ENCODE peak calls at places on chromosome 1, in four cellular contexts. L is K562, R is GM12878, T is H1. V is an unnamed sample.

GRCh38 chr1:71780681-71781080 is 501.7 kb downstream of the NEGR1 start:
- DNase-seq in L (no peak), R (no peak), T (no peak), V (no peak)

GRCh38 chr1:2382621-2383361 is 8.6 kb downstream of the MORN1 start:
- DNase-seq in L (peak), R (no peak), T (no peak), V (peak)

GRCh38 chr1:163744488-163744887 is 422.7 kb downstream of the NUF2 start:
- DNase-seq in L (no peak), R (no peak), T (no peak), V (no peak)

GRCh38 chr1:101757985-101758384 is 238.7 kb downstream of the OLFM3 start:
- DNase-seq in L (no peak), R (no peak), T (no peak), V (no peak)

GRCh38 chr1:197285526-197286217 is 17.6 kb downstream of the CRB1 start:
- DNase-seq in L (no peak), R (no peak), T (no peak), V (no peak)

GRCh38 chr1:17502326-17502778 is 37.1 kb upstream of the ARHGEF10L start:
- DNase-seq in L (peak), R (peak), T (peak), V (peak)

GRCh38 chr1:219567341-219567947 is 45.5 kb downstream of the ZC3H11B start:
- DNase-seq in L (peak), R (peak), T (no peak), V (no peak)

GRCh38 chr1:242147096-242147976 is 148.4 kb upstream of the MAP1LC3C start:
- DNase-seq in L (no peak), R (no peak), T (no peak), V (peak)

GRCh38 chr1:4001461-4001860 is 101.4 kb upstream of the C1orf174 start:
- DNase-seq in L (no peak), R (no peak), T (no peak), V (no peak)

GRCh38 chr1:15058261-15058660 is 95.3 kb upstream of the TMEM51 start:
- DNase-seq in L (no peak), R (no peak), T (no peak), V (no peak)

GRCh38 chr1:30743584-30744059 is 14.0 kb downstream of the LAPTM5 start:
- DNase-seq in L (no peak), R (peak), T (no peak), V (no peak)

GRCh38 chr1:37734629-37735591 is 30.0 kb downstream of the EPHA10 start:
- DNase-seq in L (peak), R (no peak), T (no peak), V (no peak)

GRCh38 chr1:228882785-228883450 is 147.6 kb downstream of the RHOU start:
- DNase-seq in L (no peak), R (no peak), T (no peak), V (no peak)

GRCh38 chr1:162663589-162664030 is 31.3 kb downstream of the DDR2 start:
- DNase-seq in L (peak), R (no peak), T (no peak), V (peak)

GRCh38 chr1:235326719-235327558 is 1.0 kb downstream of the ARID4B start:
- DNase-seq in L (peak), R (peak), T (no peak), V (peak)

GRCh38 chr1:150798509-150798908 is 9.6 kb downstream of the CTSK start:
- DNase-seq in L (peak), R (no peak), T (no peak), V (no peak)

GRCh38 chr1:44911042-44911441 is 68.0 kb upstream of the PTCH2 start:
- DNase-seq in L (no peak), R (no peak), T (no peak), V (no peak)

GRCh38 chr1:15799004-15799867 is 8.2 kb downstream of the UQCRHL start:
- DNase-seq in L (peak), R (no peak), T (no peak), V (peak)

GRCh38 chr1:147627435-147628110 is 42.8 kb downstream of the ACP6 start:
- DNase-seq in L (peak), R (no peak), T (no peak), V (peak)

GRCh38 chr1:231626951-231627614 is 493 bp downstream of the DISC1 start:
- DNase-seq in L (no peak), R (no peak), T (no peak), V (no peak)

GRCh38 chr1:103561612-103562395 is 9.6 kb upstream of the AMY2B start:
- DNase-seq in L (no peak), R (peak), T (no peak), V (no peak)

GRCh38 chr1:32195972-32196823 is 4.2 kb upstream of the CCDC28B start:
- DNase-seq in L (no peak), R (no peak), T (no peak), V (no peak)

GRCh38 chr1:112735752-112736151 is 20.6 kb upstream of the PPM1J start:
- DNase-seq in L (no peak), R (no peak), T (no peak), V (no peak)

GRCh38 chr1:182149411-182149965 is 88.0 kb upstream of the ZNF648 start:
- DNase-seq in L (peak), R (no peak), T (no peak), V (peak)

GRCh38 chr1:165387505-165387904 is 31.0 kb upstream of the LMX1A start:
- DNase-seq in L (no peak), R (no peak), T (no peak), V (no peak)

GRCh38 chr1:247102381-247102780 is 1.8 kb downstream of the ZNF669 start:
- DNase-seq in L (no peak), R (no peak), T (no peak), V (no peak)

GRCh38 chr1:151612506-151613274 is 840 bp downstream of the SNX27 start:
- DNase-seq in L (peak), R (no peak), T (no peak), V (no peak)

GRCh38 chr1:240247899-240248298 is 156.2 kb downstream of the FMN2 start:
- DNase-seq in L (no peak), R (no peak), T (no peak), V (no peak)

GRCh38 chr1:15214507-15214906 is 32.5 kb upstream of the FHAD1 start:
- DNase-seq in L (no peak), R (no peak), T (no peak), V (no peak)

GRCh38 chr1:152251391-152251790 is 27.4 kb upstream of the HRNR start:
- DNase-seq in L (no peak), R (no peak), T (no peak), V (no peak)

GRCh38 chr1:58936973-58937372 is 153.1 kb upstream of the JUN start:
- DNase-seq in L (no peak), R (no peak), T (no peak), V (no peak)

GRCh38 chr1:233006582-233006981 is 56.2 kb downstream of the NTPCR start:
- DNase-seq in L (no peak), R (no peak), T (no peak), V (no peak)

GRCh38 chr1:113012149-113012548 is 56.2 kb upstream of the SLC16A1 start:
- DNase-seq in L (no peak), R (no peak), T (no peak), V (no peak)

GRCh38 chr1:220666349-220666748 is 23.8 kb upstream of the C1orf115 start:
- DNase-seq in L (no peak), R (no peak), T (no peak), V (no peak)

GRCh38 chr1:174535207-174535606 is 87.4 kb downstream of the GPR52 start:
- DNase-seq in L (no peak), R (no peak), T (no peak), V (no peak)

GRCh38 chr1:23394176-23394575 is 24.5 kb upstream of the ZNF436 start:
- DNase-seq in L (no peak), R (no peak), T (no peak), V (no peak)
- TF ChIP-seq ZNF274 in L (no peak), R (no peak), T (no peak), V (no peak)

DNA sequence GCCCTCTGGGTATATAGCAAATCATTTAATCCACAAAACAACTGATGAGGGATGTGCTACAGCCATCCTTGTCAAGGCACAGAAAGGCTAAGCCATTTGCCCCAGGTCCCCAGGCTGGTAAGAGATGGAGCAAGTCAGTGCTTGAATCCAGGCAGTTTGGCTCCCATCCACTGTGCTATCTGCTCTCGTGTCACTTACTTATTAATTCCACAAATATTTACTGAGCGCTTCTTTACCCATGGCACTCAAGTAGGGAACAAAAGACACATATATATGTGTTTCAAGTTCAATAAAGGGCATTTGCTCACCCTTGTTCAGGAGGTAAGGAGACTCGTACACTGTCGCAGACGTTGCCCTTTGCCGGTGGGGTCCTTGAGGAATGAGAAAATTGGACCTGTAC is 38.6 kb upstream of the MPZL1 start:
- DNase-seq in L (no peak), R (no peak), T (no peak), V (no peak)
- H3K9ac ChIP-seq in L (no peak), R (no peak), T (no peak), V (peak)

DNA sequence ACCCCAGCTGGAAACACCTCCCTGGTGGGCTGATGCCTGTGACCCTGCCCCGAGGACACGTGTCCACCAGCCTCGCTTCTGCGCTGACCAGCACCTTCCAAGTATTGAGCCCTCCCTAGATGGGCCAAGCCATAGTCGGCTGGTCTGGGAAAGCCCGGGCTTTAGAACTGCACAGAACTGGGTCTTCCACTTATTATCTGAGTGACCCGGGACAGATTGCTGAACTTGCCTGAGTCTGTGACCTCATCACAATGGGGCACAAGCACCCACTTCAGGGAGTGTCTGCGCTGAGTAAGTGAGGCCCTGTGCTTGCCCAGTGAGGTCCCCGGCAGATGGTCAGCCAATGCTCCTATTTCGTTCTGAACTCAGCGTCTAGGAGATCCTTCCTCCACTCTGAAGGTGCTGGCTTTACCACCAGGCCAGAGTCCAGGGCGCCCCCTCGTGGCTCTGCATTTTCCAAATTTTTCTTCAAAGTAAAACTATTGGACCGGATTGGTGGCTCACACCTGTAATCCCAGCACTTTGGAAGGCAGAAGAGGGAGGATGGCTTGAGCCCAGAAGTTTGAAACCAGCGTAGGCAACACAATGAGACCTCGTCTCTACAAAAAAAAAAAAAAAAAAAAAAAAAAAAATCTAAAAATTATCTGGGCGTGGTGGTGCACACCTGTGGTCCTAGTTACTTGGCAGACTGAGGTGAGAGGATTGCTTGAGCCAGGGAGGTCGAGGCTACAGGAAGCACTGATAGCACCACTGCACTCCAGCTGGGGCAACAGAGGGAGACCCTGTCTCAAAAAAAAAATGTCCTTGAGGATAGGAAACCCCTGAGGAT is 61.8 kb downstream of the FCRL5 start:
- DNase-seq in L (peak), R (no peak), T (peak), V (peak)
- TF ChIP-seq ZNF274 in L (no peak), R (no peak), T (no peak), V (no peak)

DNA sequence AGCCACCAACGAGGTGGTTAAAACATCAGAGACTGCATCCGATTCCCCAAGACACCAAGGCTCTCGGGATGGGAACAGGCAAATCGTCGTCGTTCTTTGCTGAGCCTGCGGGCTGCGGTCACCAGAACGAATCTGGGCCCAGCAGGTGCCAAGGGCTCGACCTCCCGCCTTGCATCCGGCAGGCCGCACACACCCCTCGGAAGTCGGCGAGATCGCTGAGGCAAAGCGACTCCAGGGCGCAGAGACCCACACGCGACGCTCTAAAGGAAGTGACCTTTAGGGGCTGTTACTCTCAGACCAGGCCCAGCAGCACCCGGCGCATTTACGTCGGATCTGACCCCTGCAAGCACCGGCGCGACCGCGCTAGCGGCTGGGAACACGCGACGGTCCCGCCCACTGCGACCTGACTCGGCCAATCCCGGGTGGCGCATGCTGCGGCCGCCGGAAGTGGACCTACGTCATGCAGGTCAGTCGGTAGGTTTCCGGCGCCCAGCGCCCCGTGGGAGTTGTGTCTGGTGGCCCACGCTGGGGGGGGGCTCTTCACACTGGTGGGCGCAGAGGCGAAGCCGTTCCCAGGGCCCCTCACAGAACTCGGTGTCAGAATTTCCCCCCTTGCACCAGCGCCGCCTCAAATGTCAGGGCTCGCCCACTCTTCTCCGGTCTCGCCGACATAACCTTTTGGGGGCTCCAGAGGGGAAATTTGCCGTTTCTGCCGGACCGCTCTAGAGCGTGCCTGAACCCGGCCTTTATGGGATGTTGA is 7.5 kb upstream of the PARK7 start:
- DNase-seq in L (peak), R (peak), T (peak), V (peak)
- H3K9ac ChIP-seq in L (peak), R (peak), T (no peak), V (peak)

GRCh38 chr1:226845624-226846023 is 24.8 kb upstream of the PSEN2 start:
- DNase-seq in L (no peak), R (no peak), T (no peak), V (no peak)

GRCh38 chr1:226846801-226847200 is 23.6 kb upstream of the PSEN2 start:
- DNase-seq in L (no peak), R (no peak), T (no peak), V (no peak)
- TF ChIP-seq ZNF274 in L (no peak), R (no peak), T (no peak), V (no peak)

GRCh38 chr1:211577826-211578639 is 928 bp downstream of the SLC30A1 start:
- DNase-seq in L (peak), R (no peak), T (peak), V (peak)

GRCh38 chr1:211581521-211581920 is 2.6 kb upstream of the SLC30A1 start:
- DNase-seq in L (no peak), R (no peak), T (no peak), V (no peak)

GRCh38 chr1:211578640-211579433 is at the start of gene SLC30A1:
- DNase-seq in L (peak), R (peak), T (peak), V (peak)

GRCh38 chr1:211580303-211580687 is 1.3 kb upstream of the SLC30A1 start:
- DNase-seq in L (no peak), R (no peak), T (no peak), V (no peak)

GRCh38 chr1:211579434-211580302 is 707 bp upstream of the SLC30A1 start:
- DNase-seq in L (peak), R (no peak), T (peak), V (peak)
- H3K9ac ChIP-seq in L (peak), R (peak), T (peak), V (peak)

DNA sequence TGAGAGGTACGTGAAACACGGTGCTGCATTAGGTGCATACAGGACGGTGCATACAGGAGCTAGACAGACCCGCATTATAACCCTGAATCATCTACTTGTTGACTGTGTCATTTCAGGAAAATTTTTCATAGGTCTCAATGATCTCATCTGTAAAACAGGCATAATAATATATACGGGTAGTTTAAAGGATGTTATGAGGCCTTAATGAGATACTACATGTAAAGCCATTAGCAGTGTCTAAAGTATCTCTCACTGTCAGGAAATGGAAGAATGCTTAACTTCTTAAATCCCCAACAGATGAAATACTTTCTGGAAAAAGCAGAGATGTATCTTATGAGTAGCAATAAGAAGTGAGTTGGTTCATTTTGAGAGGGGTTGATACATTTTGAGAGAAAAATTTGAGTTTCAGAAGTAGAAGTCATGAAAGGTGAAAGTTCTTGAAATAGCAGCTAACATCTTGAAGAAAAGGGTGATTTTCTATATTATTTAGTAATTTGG is 669.6 kb downstream of the PTPRC start:
- DNase-seq in L (no peak), R (no peak), T (no peak), V (no peak)
- TF ChIP-seq ZNF274 in L (no peak), R (no peak), T (no peak), V (no peak)

GRCh38 chr1:154865442-154866256 is 4.4 kb downstream of the KCNN3 start:
- DNase-seq in L (peak), R (no peak), T (no peak), V (no peak)
- H3K9ac ChIP-seq in L (no peak), R (peak), T (no peak), V (no peak)

DNA sequence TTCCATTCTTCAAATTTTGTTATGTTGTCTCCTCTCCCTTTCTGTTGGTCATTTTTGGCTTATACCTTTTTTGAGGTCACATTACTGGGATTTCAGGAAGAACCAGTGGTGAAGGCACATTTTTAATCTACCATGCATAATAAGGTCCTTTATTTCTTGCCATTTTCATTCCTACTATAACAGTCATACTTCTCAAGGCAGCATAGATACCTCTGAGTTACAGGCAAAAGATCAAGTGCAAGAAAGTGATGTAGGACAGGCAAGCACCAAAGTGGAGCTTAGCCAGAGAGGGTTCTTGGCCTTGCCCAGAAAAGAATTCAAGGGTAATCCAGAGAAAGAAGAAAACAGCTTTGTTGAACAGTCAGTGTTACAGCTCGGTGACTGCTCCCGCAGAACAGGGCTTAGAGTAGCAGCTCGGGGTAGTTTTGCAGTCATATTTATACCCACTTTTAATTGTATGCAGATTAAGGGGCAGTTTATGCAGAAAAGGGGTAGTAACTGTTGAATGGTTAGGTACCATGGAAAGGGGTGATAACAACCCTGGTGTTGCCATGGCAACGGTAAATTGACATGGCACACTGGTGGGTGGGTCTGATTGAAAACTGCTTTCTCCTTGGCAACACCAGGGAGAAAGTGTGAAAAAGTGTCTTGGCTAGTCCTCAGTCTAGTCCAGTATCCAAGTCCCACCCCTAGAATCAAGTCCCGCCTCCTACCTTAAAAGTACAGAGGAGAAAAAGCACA is 39.6 kb upstream of the DOCK7 start:
- DNase-seq in L (peak), R (no peak), T (no peak), V (no peak)
- TF ChIP-seq ZNF274 in L (no peak), R (no peak), T (no peak), V (no peak)

GRCh38 chr1:13948851-13949490 is 249.0 kb downstream of the PRDM2 start:
- DNase-seq in L (no peak), R (no peak), T (no peak), V (no peak)
- H3K9ac ChIP-seq in L (no peak), R (no peak), T (no peak), V (no peak)

V was measured in NT2/D1.